ENCODE peak calls at places on chromosomes 6 and 20, in seven cellular contexts. L is RWPE2, G is fibroblast of lung, V is tibial nerve, O is mammary epithelial cell, P is ovary, Y is spleen. A is an unnamed sample.

GRCh38 chr6:66173587-66173986 is 466.6 kb upstream of the EYS start:
- DNase-seq in L (no peak), G (no peak), V (no peak), O (no peak), P (no peak), Y (no peak), A (no peak)

GRCh38 chr6:74343804-74344203 is 647.8 kb downstream of the CD109 start:
- DNase-seq in L (no peak), G (no peak), V (no peak), O (no peak), P (no peak), Y (no peak), A (no peak)

GRCh38 chr20:25238319-25239037 is 9.4 kb upstream of the PYGB start:
- DNase-seq in L (no peak), G (peak; percentile 65), V (no peak), O (peak; percentile 65), P (no peak), Y (no peak), A (peak; percentile 66)

GRCh38 chr6:98782772-98783171 is 51.6 kb upstream of the POU3F2 start:
- DNase-seq in L (no peak), G (no peak), V (no peak), O (no peak), P (no peak), Y (no peak), A (no peak)

GRCh38 chr6:16832721-16833120 is 71.5 kb upstream of the ATXN1 start:
- DNase-seq in L (no peak), G (peak; percentile 82), V (no peak), O (no peak), P (no peak), Y (no peak), A (no peak)

GRCh38 chr6:159941286-159942113 is 27.4 kb upstream of the IGF2R start:
- DNase-seq in L (no peak), G (peak; percentile 41), V (no peak), O (peak; percentile 51), P (no peak), Y (no peak), A (no peak)

GRCh38 chr6:113671440-113671839 is 185.7 kb upstream of the MARCKS start:
- DNase-seq in L (no peak), G (peak; percentile 18), V (no peak), O (no peak), P (no peak), Y (no peak), A (no peak)

GRCh38 chr6:54800201-54800600 is 46.4 kb upstream of the FAM83B start:
- DNase-seq in L (no peak), G (no peak), V (no peak), O (no peak), P (no peak), Y (no peak), A (no peak)

GRCh38 chr6:42007286-42007685 is 43.0 kb upstream of the TAF8 start:
- DNase-seq in L (no peak), G (no peak), V (no peak), O (no peak), P (no peak), Y (peak; percentile 6), A (no peak)

GRCh38 chr6:37981626-37982025 is 162.1 kb downstream of the ZFAND3 start:
- DNase-seq in L (no peak), G (no peak), V (no peak), O (no peak), P (no peak), Y (no peak), A (no peak)

GRCh38 chr20:39822667-39823066 is 860.5 kb downstream of the DHX35 start:
- DNase-seq in L (no peak), G (peak; percentile 84), V (no peak), O (peak; percentile 46), P (no peak), Y (no peak), A (no peak)

GRCh38 chr20:32912688-32913087 is 54.0 kb downstream of the EFCAB8 start:
- DNase-seq in L (no peak), G (no peak), V (no peak), O (no peak), P (no peak), Y (no peak), A (no peak)

GRCh38 chr20:44909872-44910689 is at the start of gene PABPC1L:
- DNase-seq in L (peak; percentile 95), G (peak; percentile 63), V (peak; percentile 24), O (peak; percentile 77), P (peak; percentile 51), Y (peak; percentile 91), A (peak; percentile 53)

GRCh38 chr20:9021216-9021615 is 47.7 kb upstream of the PLCB4 start:
- DNase-seq in L (no peak), G (no peak), V (no peak), O (no peak), P (no peak), Y (no peak), A (no peak)

GRCh38 chr20:57985278-57985677 is 243.2 kb downstream of the ANKRD60 start:
- DNase-seq in L (no peak), G (no peak), V (no peak), O (no peak), P (no peak), Y (no peak), A (no peak)

GRCh38 chr20:44019638-44020335 is 105.1 kb downstream of the TOX2 start:
- DNase-seq in L (peak; percentile 66), G (peak; percentile 37), V (no peak), O (no peak), P (no peak), Y (no peak), A (no peak)

GRCh38 chr6:129432738-129433137 is 277.2 kb downstream of the ARHGAP18 start:
- DNase-seq in L (no peak), G (no peak), V (no peak), O (peak; percentile 9), P (no peak), Y (no peak), A (no peak)

GRCh38 chr6:30617565-30618269 is at the start of gene MRPS18B:
- DNase-seq in L (peak; percentile 97), G (peak; percentile 97), V (peak; percentile 97), O (peak; percentile 95), P (peak; percentile 98), Y (peak; percentile 99), A (peak; percentile 98)

GRCh38 chr6:30614843-30615218 is 2.2 kb downstream of the PPP1R10 start:
- DNase-seq in L (peak; percentile 76), G (peak; percentile 96), V (peak; percentile 90), O (peak; percentile 93), P (peak; percentile 92), Y (peak; percentile 90), A (peak; percentile 94)

GRCh38 chr6:30615219-30615957 is 1.7 kb downstream of the PPP1R10 start:
- DNase-seq in L (no peak), G (peak; percentile 91), V (no peak), O (peak; percentile 50), P (peak; percentile 50), Y (no peak), A (peak; percentile 37)

GRCh38 chr6:30616811-30617564 is at the start of gene PPP1R10:
- DNase-seq in L (peak; percentile 99), G (peak; percentile 99), V (peak; percentile 99), O (peak; percentile 100), P (peak; percentile 99), Y (peak; percentile 98), A (peak; percentile 99)

GRCh38 chr6:30615958-30616810 is 859 bp downstream of the PPP1R10 start:
- DNase-seq in L (no peak), G (peak; percentile 25), V (peak; percentile 22), O (no peak), P (no peak), Y (no peak), A (no peak)
- H3K4me1 ChIP-seq in L (peaks cover 15% of the 10 kb centered on the region), G (peaks cover 16% of the 10 kb centered on the region), V (peaks cover 52% of the 10 kb centered on the region), O (peaks cover 27% of the 10 kb centered on the region), P (peaks cover 3% of the 10 kb centered on the region), Y (peaks cover 54% of the 10 kb centered on the region), A (peaks cover 26% of the 10 kb centered on the region)

DNA sequence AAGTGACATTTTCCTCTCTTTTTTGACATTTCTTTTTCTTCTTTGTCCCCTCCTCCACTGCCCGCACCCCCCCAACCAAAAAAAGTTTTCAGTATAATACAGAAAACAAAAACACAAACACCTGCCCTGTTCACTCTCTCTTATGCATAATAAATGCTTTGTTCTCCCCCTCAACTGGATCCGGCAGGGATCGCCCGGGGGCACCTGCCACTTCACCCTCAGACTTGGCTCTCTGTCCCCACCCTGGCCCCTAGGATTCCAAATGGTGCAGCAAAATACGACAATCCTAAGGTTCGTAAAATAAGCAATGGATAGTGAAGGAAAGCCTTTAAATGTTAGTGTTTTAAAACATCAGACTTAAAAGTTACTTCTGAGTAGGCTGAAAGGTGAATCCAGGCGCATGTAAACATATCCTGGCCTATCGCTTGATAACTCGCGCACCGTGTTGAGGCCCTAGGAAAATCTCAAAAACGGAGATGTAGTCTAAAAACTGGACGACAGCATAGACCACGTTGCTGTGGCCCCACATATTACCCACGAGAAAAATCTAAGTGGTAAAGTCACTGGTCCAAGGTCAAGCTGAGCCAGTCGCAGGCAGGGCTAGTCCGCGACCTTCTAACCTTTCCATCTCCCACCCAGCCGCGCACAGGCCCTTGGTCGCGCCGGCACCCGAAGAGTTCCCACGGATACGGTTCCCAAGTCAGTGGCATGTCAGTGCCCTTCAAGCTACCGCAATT is 130.8 kb downstream of the OGFRL1 start:
- DNase-seq in L (no peak), G (no peak), V (no peak), O (no peak), P (no peak), Y (peak; percentile 70), A (no peak)
- H3K4me3 ChIP-seq in L (peak overlapping the region; percentile 80), G (peak overlapping the region; percentile 82), V (peak overlapping the region; percentile 84), O (peak overlapping the region; percentile 98), P (peak overlapping the region; percentile 56), Y (peak overlapping the region; percentile 76), A (peak overlapping the region; percentile 92)

DNA sequence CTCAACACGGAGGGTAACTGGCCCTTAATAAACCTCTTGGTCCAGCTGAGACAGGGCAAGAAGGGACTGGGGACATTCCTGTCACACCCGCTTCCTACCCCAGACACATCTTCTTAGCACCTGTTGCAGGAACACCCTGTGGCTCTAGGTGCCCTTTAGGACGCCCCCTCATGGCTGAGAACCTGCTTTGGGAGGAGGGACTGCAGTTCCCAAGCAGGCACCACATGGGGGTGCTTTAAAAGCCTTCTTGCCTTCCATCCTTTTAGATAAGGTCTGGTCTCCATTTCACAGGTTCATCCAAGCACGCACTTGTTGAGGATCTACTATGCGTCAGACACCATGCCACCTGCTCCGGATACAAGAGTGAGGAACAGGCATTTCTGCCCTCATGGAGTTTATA is 26.6 kb downstream of the NSFL1C start:
- DNase-seq in L (no peak), G (no peak), V (no peak), O (peak; percentile 29), P (no peak), Y (no peak), A (no peak)
- TF ChIP-seq CTCF in L (peak; percentile 47), G (peak; percentile 13), V (no peak), O (peak; percentile 43), P (no peak), Y (no peak), A (no peak)

DNA sequence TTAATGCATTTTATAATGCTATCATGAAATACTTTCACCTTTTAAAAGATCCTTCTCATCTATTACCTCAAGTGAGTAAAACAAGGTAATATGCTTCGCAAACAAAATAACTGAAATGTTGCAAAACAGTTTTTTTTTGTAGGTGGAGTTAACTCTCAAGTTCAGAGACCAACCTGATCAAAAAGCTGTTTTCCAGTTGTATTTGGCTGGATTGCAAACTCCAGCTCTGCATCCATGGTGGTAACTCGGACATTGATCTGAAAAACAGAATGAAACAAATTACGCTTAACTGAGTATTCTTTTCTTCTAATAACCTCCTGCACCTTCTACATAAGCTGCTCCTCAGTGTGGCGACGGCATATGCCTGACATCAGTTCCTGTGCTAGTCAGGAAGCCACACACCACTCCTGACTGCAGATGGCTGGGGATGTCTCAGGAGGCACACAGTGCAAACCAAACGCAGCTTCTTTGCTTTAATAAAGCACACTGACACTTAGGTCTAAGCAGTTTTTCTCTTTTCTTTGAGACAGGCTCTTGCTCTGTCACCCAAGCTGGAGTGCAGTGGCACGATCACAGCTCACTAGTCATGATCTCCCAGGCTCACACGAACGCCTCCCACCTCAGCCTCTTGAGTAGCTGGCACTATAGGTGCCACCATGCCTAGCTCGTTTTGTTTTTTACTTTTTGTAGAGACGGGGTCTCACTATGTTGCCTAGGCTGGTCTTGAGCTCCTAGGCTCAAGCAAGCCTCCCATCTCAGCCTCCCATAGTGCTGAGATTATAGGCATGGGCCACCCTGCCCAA is 29.9 kb downstream of the EZR start:
- DNase-seq in L (no peak), G (no peak), V (no peak), O (no peak), P (no peak), Y (no peak), A (no peak)
- H3K4me1 ChIP-seq in L (peaks cover 39% of the 10 kb centered on the region), G (peaks cover 6% of the 10 kb centered on the region), V (peaks cover 15% of the 10 kb centered on the region), O (peaks cover 36% of the 10 kb centered on the region), P (peaks cover 2% of the 10 kb centered on the region), Y (peaks cover 54% of the 10 kb centered on the region), A (no peaks in the 10 kb centered on the region)

A was measured in tibial artery.